ENCODE peak calls at places on chromosomes 5 and 9, in ten cellular contexts. F is HFFc6, N is mucosa of descending colon, G is upper lobe of right lung, M is lower leg skin, U is endothelial cell, A is HCT116, B is neural progenitor cell, D is WERI-Rb-1, Z is sigmoid colon. C is an unnamed sample.

GRCh38 chr9:84375954-84376353 is 35.4 kb upstream of the SLC28A3 start:
- DNase-seq in F (no peak), N (no peak), G (no peak), M (no peak), U (no peak), A (no peak), B (no peak), D (no peak), Z (no peak), C (no peak)

GRCh38 chr9:82133973-82134372 is 145.4 kb downstream of the SPATA31D1 start:
- DNase-seq in F (no peak), N (no peak), G (no peak), M (no peak), U (no peak), A (no peak), B (no peak), D (no peak), Z (no peak), C (no peak)

GRCh38 chr5:104412649-104413240 is 850.2 kb upstream of the NUDT12 start:
- DNase-seq in F (no peak), N (no peak), G (no peak), M (no peak), U (peak), A (peak), B (peak), D (peak), Z (no peak), C (peak)

GRCh38 chr5:73303139-73304079 is 130.4 kb downstream of the TMEM174 start:
- DNase-seq in F (no peak), N (no peak), G (no peak), M (no peak), U (peak), A (no peak), B (peak), D (peak), Z (no peak), C (peak)

GRCh38 chr9:132171702-132172101 is 9.8 kb downstream of the NTNG2 start:
- DNase-seq in F (no peak), N (no peak), G (no peak), M (no peak), U (no peak), A (no peak), B (no peak), D (no peak), Z (no peak), C (no peak)

GRCh38 chr9:136631038-136632000 is 31.4 kb upstream of the EGFL7 start:
- DNase-seq in F (peak), N (peak), G (peak), M (peak), U (peak), A (peak), B (peak), D (peak), Z (peak), C (peak)

GRCh38 chr9:3906437-3907213 is 380.8 kb upstream of the RFX3 start:
- DNase-seq in F (peak), N (no peak), G (no peak), M (no peak), U (no peak), A (peak), B (no peak), D (peak), Z (no peak), C (no peak)

GRCh38 chr9:21597284-21597683 is 115.2 kb upstream of the IFNE start:
- DNase-seq in F (no peak), N (no peak), G (no peak), M (no peak), U (no peak), A (no peak), B (no peak), D (no peak), Z (no peak), C (no peak)

GRCh38 chr5:109329296-109330252 is 80.2 kb downstream of the PJA2 start:
- DNase-seq in F (peak), N (no peak), G (no peak), M (no peak), U (no peak), A (no peak), B (no peak), D (no peak), Z (no peak), C (no peak)

GRCh38 chr5:139740993-139741672 is 54.5 kb upstream of the PSD2 start:
- DNase-seq in F (no peak), N (no peak), G (no peak), M (no peak), U (no peak), A (no peak), B (no peak), D (no peak), Z (no peak), C (no peak)

GRCh38 chr9:137136926-137137607 is 1.9 kb upstream of the GRIN1 start:
- DNase-seq in F (no peak), N (no peak), G (peak), M (no peak), U (no peak), A (no peak), B (no peak), D (peak), Z (no peak), C (no peak)

GRCh38 chr5:36683821-36684434 is 77.5 kb downstream of the SLC1A3 start:
- DNase-seq in F (no peak), N (no peak), G (peak), M (peak), U (no peak), A (no peak), B (peak), D (no peak), Z (peak), C (no peak)

GRCh38 chr9:14058078-14058688 is 255.8 kb downstream of the NFIB start:
- DNase-seq in F (no peak), N (no peak), G (no peak), M (no peak), U (no peak), A (no peak), B (no peak), D (no peak), Z (no peak), C (no peak)

GRCh38 chr5:44388504-44389409 is 463 bp downstream of the FGF10 start:
- DNase-seq in F (no peak), N (no peak), G (peak), M (peak), U (peak), A (no peak), B (peak), D (no peak), Z (peak), C (peak)

GRCh38 chr5:34866989-34867471 is 28.1 kb downstream of the TTC23L start:
- DNase-seq in F (no peak), N (no peak), G (no peak), M (no peak), U (no peak), A (no peak), B (no peak), D (no peak), Z (no peak), C (no peak)

GRCh38 chr5:175878544-175879438 is 7.4 kb downstream of the CPLX2 start:
- DNase-seq in F (no peak), N (no peak), G (no peak), M (no peak), U (peak), A (no peak), B (peak), D (no peak), Z (no peak), C (no peak)

GRCh38 chr5:141236516-141237313 is 8.5 kb upstream of the PCDHB15 start:
- DNase-seq in F (no peak), N (no peak), G (no peak), M (no peak), U (no peak), A (no peak), B (no peak), D (no peak), Z (no peak), C (no peak)

GRCh38 chr5:141234109-141234508 is 11.0 kb downstream of the PCDHB14 start:
- DNase-seq in F (peak), N (no peak), G (no peak), M (no peak), U (no peak), A (no peak), B (no peak), D (no peak), Z (no peak), C (no peak)
- TF ChIP-seq CTCF in F (peak), N (no peak), G (peak), M (no peak), U (no peak), A (no peak), B (peak), D (peak), Z (no peak), C (no peak)

GRCh38 chr5:41519801-41520200 is 9.4 kb upstream of the PLCXD3 start:
- DNase-seq in F (no peak), N (no peak), G (no peak), M (no peak), U (no peak), A (no peak), B (no peak), D (no peak), Z (no peak), C (no peak)
- TF ChIP-seq CTCF in F (peak), N (no peak), G (no peak), M (no peak), U (no peak), A (peak), B (peak), D (no peak), Z (no peak), C (no peak)

GRCh38 chr5:114782869-114783268 is 386.8 kb downstream of the TRIM36 start:
- DNase-seq in F (no peak), N (no peak), G (peak), M (no peak), U (peak), A (no peak), B (peak), D (peak), Z (no peak), C (peak)
- TF ChIP-seq CTCF in F (no peak), N (no peak), G (no peak), M (no peak), U (no peak), A (peak), B (peak), D (peak), Z (no peak), C (no peak)

DNA sequence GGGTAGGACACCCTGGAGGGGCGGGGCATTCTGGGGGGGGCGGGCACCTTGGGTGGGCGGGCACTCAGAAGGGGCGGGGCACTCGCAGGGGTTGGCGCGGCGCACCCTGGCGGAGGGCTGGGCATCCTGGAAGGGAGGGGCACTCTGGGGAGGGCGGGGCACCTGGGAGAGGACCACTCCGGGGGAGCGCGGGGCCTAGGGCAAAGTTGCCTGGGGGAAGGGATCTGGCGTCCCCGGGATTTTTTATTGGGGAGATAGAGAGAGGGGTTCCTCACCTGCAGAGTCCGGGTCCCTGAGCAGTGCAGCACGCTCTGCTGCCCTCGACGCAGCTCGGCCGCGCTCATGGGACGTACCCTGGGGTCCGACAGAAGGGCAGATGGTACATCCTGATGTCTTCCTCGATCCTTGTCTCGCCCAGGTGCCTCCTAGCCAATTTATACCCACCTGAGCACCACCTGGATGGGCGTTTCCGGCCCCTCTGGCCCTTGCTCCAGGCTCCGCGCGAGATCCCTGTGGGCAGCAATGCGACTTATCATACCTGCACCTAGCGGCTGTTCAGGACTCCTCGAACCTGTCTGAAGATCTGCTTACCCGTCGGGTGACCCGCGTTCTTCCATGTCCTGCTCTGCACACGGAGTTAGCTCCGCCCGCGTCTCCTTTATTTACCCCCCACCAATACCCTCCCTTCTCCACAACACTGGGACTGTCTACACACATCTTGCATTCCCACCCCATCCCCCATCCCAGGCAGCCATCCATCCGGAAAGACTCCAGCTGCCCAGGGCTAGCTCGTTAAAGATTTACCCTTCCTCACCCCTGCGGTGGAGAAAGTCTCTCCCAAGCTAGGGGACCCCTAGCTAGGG is at the start of gene KIF12:
- DNase-seq in F (no peak), N (peak), G (peak), M (peak), U (peak), A (peak), B (peak), D (peak), Z (no peak), C (peak)
- TF ChIP-seq CTCF in F (no peak), N (no peak), G (no peak), M (no peak), U (no peak), A (no peak), B (peak), D (peak), Z (no peak), C (no peak)

DNA sequence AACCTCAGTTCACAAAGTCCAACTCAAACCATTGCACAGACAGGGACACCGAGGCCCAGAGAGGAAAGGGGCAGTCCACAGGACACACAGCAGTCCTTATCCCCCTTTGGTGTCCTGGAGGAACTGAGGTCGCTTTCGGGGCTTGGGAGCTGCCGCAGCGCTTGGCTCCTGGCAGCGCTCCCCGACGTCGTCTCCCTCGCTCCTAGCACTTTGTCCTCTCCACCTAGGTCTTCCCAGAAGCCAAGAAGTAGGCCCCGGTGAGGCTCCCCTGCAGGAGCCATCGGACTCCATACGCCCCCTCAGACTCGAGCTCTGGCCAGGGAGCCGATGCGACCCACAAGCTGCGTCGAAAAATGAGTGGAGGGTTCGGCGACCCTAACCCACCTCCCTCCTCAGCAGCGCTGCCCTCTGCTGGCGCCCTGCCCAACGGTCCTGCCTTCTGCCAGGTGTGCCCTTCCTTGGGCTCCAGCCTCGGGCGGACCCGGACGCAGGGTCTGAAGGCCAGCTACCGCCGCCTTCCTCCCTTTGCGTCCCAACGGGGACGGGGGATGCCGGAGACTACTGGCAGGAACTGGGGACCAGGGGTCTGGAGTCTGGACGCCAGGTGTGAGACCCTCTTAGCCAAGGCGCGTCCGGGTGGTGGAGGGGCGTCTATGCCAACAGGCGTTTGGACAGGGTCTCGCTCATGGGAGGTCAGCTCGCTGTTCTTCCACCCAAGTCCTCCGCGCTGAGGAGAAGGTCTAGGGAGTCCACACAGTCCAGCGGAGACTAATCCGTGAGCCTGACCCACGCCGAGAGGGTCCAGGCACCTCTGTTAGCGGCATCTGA is 2.1 kb upstream of the PRDM12 start:
- DNase-seq in F (no peak), N (no peak), G (no peak), M (no peak), U (no peak), A (no peak), B (peak), D (peak), Z (no peak), C (no peak)
- TF ChIP-seq CTCF in F (no peak), N (no peak), G (no peak), M (no peak), U (no peak), A (peak), B (peak), D (peak), Z (no peak), C (no peak)

DNA sequence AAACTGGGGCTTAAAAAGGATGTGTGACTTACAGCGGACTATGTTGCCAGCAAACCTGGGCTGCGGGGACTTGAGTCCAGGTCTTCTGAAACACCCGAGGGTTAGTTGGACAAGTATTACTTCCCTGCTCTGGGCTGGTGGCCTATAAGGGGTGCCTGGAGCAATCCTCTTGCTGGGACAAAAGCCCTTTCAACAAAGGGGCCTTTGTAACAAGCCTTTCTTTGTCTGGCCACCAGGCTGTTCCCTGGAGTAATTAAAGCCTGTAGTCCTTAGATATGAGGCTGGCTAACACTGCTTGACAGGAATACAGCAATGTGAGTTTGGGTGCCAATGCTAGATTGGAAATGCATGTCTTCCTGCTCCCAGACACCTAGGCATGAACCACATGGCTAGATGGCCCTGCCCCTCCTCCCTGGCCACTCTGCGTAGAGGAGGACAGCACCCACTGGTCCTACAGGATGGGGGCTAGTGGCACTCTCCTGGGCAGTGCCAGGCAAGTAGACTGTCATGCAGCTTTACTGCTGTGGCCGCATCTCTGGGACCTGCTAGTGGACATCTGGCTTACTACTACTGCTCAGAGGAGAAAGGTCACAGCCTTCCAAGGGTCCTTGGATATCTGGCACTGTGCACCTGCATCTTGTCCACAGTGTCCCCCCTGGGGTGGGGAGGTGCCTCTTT is 343.1 kb downstream of the ZSWIM6 start:
- DNase-seq in F (no peak), N (no peak), G (no peak), M (no peak), U (no peak), A (peak), B (peak), D (no peak), Z (no peak), C (peak)
- TF ChIP-seq CTCF in F (peak), N (no peak), G (no peak), M (no peak), U (peak), A (peak), B (peak), D (no peak), Z (no peak), C (no peak)

DNA sequence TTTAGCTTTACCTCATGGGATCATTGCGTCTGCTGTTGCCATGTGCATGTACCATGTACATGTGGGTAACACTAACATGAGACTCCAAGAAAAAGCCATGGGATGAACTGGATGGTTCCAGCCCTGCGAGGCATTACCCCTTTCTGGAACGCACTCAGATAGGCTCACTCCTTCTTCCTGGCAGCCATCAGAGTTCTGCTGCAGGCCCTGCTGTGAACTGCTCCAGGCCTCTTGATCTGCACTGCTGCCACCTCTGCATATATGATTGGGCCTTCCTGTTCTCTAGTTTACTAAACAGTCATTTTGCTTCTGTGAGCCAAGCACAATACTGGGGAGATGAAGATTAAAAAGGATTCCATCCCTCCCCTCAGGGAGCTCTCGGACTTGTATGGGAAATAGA is 220.5 kb downstream of the CD180 start:
- DNase-seq in F (no peak), N (no peak), G (no peak), M (no peak), U (no peak), A (no peak), B (no peak), D (no peak), Z (no peak), C (no peak)
- TF ChIP-seq CTCF in F (no peak), N (no peak), G (no peak), M (no peak), U (no peak), A (no peak), B (no peak), D (no peak), Z (no peak), C (no peak)

GRCh38 chr5:146451411-146451810 is 4.3 kb downstream of the TCERG1 start:
- DNase-seq in F (no peak), N (no peak), G (no peak), M (no peak), U (no peak), A (no peak), B (no peak), D (no peak), Z (no peak), C (no peak)
- TF ChIP-seq CTCF in F (peak), N (no peak), G (peak), M (no peak), U (peak), A (peak), B (peak), D (no peak), Z (no peak), C (no peak)

GRCh38 chr5:54646285-54647101 is 128.9 kb downstream of the SNX18 start:
- DNase-seq in F (peak), N (peak), G (peak), M (peak), U (no peak), A (no peak), B (peak), D (no peak), Z (peak), C (no peak)

GRCh38 chr5:54639621-54640020 is 122.1 kb downstream of the SNX18 start:
- DNase-seq in F (no peak), N (no peak), G (no peak), M (no peak), U (no peak), A (no peak), B (no peak), D (peak), Z (no peak), C (no peak)

GRCh38 chr5:54644226-54644625 is 126.7 kb downstream of the SNX18 start:
- DNase-seq in F (peak), N (no peak), G (no peak), M (no peak), U (no peak), A (peak), B (no peak), D (no peak), Z (no peak), C (no peak)

GRCh38 chr5:54645888-54646284 is 128.3 kb downstream of the SNX18 start:
- DNase-seq in F (no peak), N (no peak), G (no peak), M (no peak), U (no peak), A (no peak), B (no peak), D (no peak), Z (no peak), C (no peak)

DNA sequence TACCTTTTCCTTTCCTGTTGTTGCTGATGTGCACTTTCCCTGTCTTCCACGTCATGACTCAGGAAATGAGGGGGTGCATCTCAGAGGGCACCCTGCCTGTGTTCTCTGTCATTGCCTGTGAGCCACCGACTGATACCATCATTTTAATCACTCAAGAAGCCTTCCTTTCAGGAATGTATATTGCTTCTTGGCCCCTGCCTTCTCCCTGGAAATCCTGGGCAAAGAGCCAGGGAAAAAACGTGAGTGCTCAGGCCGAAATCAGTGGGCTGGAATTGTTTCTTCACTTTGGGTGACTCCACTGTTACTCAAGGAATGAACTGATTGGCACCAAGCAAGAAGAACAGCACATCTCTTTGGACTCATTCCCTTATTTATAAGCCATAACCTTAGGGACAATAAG is 126.1 kb downstream of the SNX18 start:
- DNase-seq in F (peak), N (no peak), G (no peak), M (no peak), U (peak), A (peak), B (no peak), D (no peak), Z (no peak), C (no peak)
- TF ChIP-seq CTCF in F (no peak), N (no peak), G (no peak), M (no peak), U (no peak), A (no peak), B (no peak), D (no peak), Z (no peak), C (no peak)

C was measured in pancreas.